ENCODE peak calls at places on chromosome 10, in four cellular contexts. One of them, this sample, is unnamed.

GRCh38 chr10:126519188-126519587 is 130.9 kb upstream of the ADAM12 start:
- DNase-seq in cardiac muscle cell: peak
- DNase-seq in GM23338: no peak
- DNase-seq in transverse colon: no peak
- DNase-seq in this sample: no peak

GRCh38 chr10:44567471-44567870 is 182.6 kb upstream of the CXCL12 start:
- DNase-seq in cardiac muscle cell: peak
- DNase-seq in GM23338: no peak
- DNase-seq in transverse colon: no peak
- DNase-seq in this sample: no peak

GRCh38 chr10:109282510-109282909 is 640.8 kb downstream of the XPNPEP1 start:
- DNase-seq in cardiac muscle cell: no peak
- DNase-seq in GM23338: no peak
- DNase-seq in transverse colon: no peak
- DNase-seq in this sample: no peak

GRCh38 chr10:101244321-101245050 is 15.2 kb upstream of the LBX1 start:
- DNase-seq in cardiac muscle cell: peak
- DNase-seq in GM23338: no peak
- DNase-seq in transverse colon: no peak
- DNase-seq in this sample: no peak

GRCh38 chr10:56142092-56142728 is 218.8 kb downstream of the ZWINT start:
- DNase-seq in cardiac muscle cell: no peak
- DNase-seq in GM23338: no peak
- DNase-seq in transverse colon: no peak
- DNase-seq in this sample: no peak

GRCh38 chr10:119313645-119314044 is 106.3 kb downstream of the GRK5 start:
- DNase-seq in cardiac muscle cell: no peak
- DNase-seq in GM23338: no peak
- DNase-seq in transverse colon: peak
- DNase-seq in this sample: no peak

GRCh38 chr10:46539596-46540411 is 16.7 kb downstream of the GPRIN2 start:
- DNase-seq in cardiac muscle cell: peak
- DNase-seq in GM23338: no peak
- DNase-seq in transverse colon: peak
- DNase-seq in this sample: no peak

GRCh38 chr10:126705131-126705530 is 34.6 kb upstream of the C10orf90 start:
- DNase-seq in cardiac muscle cell: no peak
- DNase-seq in GM23338: no peak
- DNase-seq in transverse colon: no peak
- DNase-seq in this sample: no peak

GRCh38 chr10:21495002-21495685 is 30.3 kb downstream of the SKIDA1 start:
- DNase-seq in cardiac muscle cell: no peak
- DNase-seq in GM23338: no peak
- DNase-seq in transverse colon: no peak
- DNase-seq in this sample: no peak

GRCh38 chr10:47340613-47341170 is 7.5 kb upstream of the RBP3 start:
- DNase-seq in cardiac muscle cell: peak
- DNase-seq in GM23338: peak
- DNase-seq in transverse colon: peak
- DNase-seq in this sample: no peak

GRCh38 chr10:132120200-132120599 is 54.5 kb downstream of the JAKMIP3 start:
- DNase-seq in cardiac muscle cell: no peak
- DNase-seq in GM23338: no peak
- DNase-seq in transverse colon: no peak
- DNase-seq in this sample: no peak

GRCh38 chr10:102262744-102263370 is 17.5 kb downstream of the GBF1 start:
- DNase-seq in cardiac muscle cell: peak
- DNase-seq in GM23338: no peak
- DNase-seq in transverse colon: no peak
- DNase-seq in this sample: no peak

GRCh38 chr10:34998940-34999339 is 91.2 kb downstream of the CUL2 start:
- DNase-seq in cardiac muscle cell: no peak
- DNase-seq in GM23338: no peak
- DNase-seq in transverse colon: no peak
- DNase-seq in this sample: no peak

GRCh38 chr10:113360870-113361269 is 192.0 kb upstream of the HABP2 start:
- DNase-seq in cardiac muscle cell: no peak
- DNase-seq in GM23338: no peak
- DNase-seq in transverse colon: no peak
- DNase-seq in this sample: no peak

GRCh38 chr10:31645786-31646185 is 282.8 kb downstream of the ARHGAP12 start:
- DNase-seq in cardiac muscle cell: no peak
- DNase-seq in GM23338: no peak
- DNase-seq in transverse colon: no peak
- DNase-seq in this sample: no peak

GRCh38 chr10:76492026-76492425 is 1060.6 kb downstream of the LRMDA start:
- DNase-seq in cardiac muscle cell: peak
- DNase-seq in GM23338: no peak
- DNase-seq in transverse colon: no peak
- DNase-seq in this sample: peak

GRCh38 chr10:118781536-118781935 is 26.8 kb upstream of the CACUL1 start:
- DNase-seq in cardiac muscle cell: no peak
- DNase-seq in GM23338: no peak
- DNase-seq in transverse colon: no peak
- DNase-seq in this sample: no peak

GRCh38 chr10:90226526-90226925 is 525.1 kb downstream of the KIF20B start:
- DNase-seq in cardiac muscle cell: no peak
- DNase-seq in GM23338: no peak
- DNase-seq in transverse colon: no peak
- DNase-seq in this sample: no peak

GRCh38 chr10:75407296-75407715 is 5.7 kb upstream of the ZNF503 start:
- DNase-seq in cardiac muscle cell: no peak
- DNase-seq in GM23338: peak
- DNase-seq in transverse colon: no peak
- DNase-seq in this sample: no peak

GRCh38 chr10:119327096-119327745 is 119.8 kb downstream of the GRK5 start:
- DNase-seq in cardiac muscle cell: no peak
- DNase-seq in GM23338: no peak
- DNase-seq in transverse colon: no peak
- DNase-seq in this sample: no peak

GRCh38 chr10:95976295-95977229 is 66.8 kb upstream of the CCNJ start:
- DNase-seq in cardiac muscle cell: no peak
- DNase-seq in GM23338: no peak
- DNase-seq in transverse colon: no peak
- DNase-seq in this sample: no peak
- H3K27ac ChIP-seq in cardiac muscle cell: no peak
- H3K27ac ChIP-seq in GM23338: no peak
- H3K27ac ChIP-seq in transverse colon: no peak
- H3K27ac ChIP-seq in this sample: no peak

GRCh38 chr10:32890444-32890843 is 67.6 kb downstream of the ITGB1 start:
- DNase-seq in cardiac muscle cell: no peak
- DNase-seq in GM23338: no peak
- DNase-seq in transverse colon: no peak
- DNase-seq in this sample: no peak
- H3K27ac ChIP-seq in cardiac muscle cell: no peak
- H3K27ac ChIP-seq in GM23338: no peak
- H3K27ac ChIP-seq in transverse colon: no peak
- H3K27ac ChIP-seq in this sample: no peak

DNA sequence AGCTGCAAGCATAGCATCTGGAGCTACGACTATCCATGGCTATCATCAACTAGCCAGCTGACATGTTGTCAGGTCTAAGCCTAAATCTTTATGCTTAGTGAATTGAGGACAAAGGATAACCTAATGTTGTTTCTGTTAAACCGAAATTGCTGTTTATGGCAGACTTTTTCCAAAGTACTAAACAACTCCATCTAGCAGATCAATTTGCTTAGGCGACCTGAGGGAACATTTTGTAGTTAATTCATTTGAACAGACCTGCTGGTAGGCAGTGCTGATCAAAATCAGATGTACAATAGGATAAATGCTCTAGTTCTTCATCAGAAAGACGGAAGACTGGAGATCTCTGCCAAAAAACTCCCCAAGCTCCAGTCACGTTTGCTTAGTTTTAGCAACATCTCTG is 301.5 kb upstream of the NRP1 start:
- DNase-seq in cardiac muscle cell: no peak
- DNase-seq in GM23338: no peak
- DNase-seq in transverse colon: no peak
- DNase-seq in this sample: no peak
- H3K27ac ChIP-seq in cardiac muscle cell: no peak
- H3K27ac ChIP-seq in GM23338: no peak
- H3K27ac ChIP-seq in transverse colon: no peak
- H3K27ac ChIP-seq in this sample: no peak

DNA sequence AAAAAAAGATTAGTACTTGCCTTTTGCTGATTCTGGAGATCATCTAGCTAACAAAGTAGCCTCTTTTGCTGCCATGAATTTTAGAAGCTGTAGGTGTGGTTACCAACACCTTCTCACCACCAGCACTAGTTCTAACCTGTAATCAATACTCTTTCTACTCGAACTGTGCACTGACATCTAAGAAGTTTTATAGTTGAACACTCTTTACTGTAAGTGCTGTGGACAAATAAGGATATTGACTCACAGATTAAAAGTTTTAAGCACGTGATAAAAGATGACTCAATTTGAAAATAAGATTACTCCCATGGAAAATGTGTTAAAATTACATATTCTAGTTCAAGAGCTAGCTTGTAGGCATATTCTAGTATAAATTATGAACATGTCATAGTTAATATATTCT is 89.9 kb downstream of the REEP3 start:
- DNase-seq in cardiac muscle cell: peak
- DNase-seq in GM23338: no peak
- DNase-seq in transverse colon: no peak
- DNase-seq in this sample: no peak
- H3K27ac ChIP-seq in cardiac muscle cell: no peak
- H3K27ac ChIP-seq in GM23338: no peak
- H3K27ac ChIP-seq in transverse colon: no peak
- H3K27ac ChIP-seq in this sample: peak

DNA sequence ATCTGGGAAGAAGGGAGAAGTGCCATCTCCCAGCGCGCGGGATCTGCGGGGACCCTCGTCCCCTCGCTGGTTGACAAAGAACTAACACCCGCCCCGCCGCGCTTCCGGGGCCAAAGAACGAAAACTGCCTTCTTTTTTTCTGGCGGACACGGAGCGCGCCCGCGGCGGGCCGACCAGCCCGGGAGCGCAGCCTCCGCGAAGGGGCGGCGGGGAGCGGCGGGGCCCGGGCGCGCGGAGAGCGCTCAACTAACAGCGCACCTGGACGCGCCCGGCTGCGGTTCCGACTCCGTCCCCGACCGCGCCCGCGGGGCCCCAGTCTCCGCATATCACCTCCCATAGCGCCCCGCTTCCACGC is 380 bp downstream of the PDLIM1 start:
- DNase-seq in cardiac muscle cell: no peak
- DNase-seq in GM23338: peak
- DNase-seq in transverse colon: no peak
- DNase-seq in this sample: no peak
- H3K27ac ChIP-seq in cardiac muscle cell: peak
- H3K27ac ChIP-seq in GM23338: no peak
- H3K27ac ChIP-seq in transverse colon: peak
- H3K27ac ChIP-seq in this sample: peak

GRCh38 chr10:129972145-129972965 is 8.3 kb upstream of the EBF3 start:
- DNase-seq in cardiac muscle cell: no peak
- DNase-seq in GM23338: peak
- DNase-seq in transverse colon: no peak
- DNase-seq in this sample: no peak
- H3K27ac ChIP-seq in cardiac muscle cell: no peak
- H3K27ac ChIP-seq in GM23338: no peak
- H3K27ac ChIP-seq in transverse colon: no peak
- H3K27ac ChIP-seq in this sample: no peak

GRCh38 chr10:79264942-79265341 is 82.3 kb upstream of the PPIF start:
- DNase-seq in cardiac muscle cell: no peak
- DNase-seq in GM23338: no peak
- DNase-seq in transverse colon: no peak
- DNase-seq in this sample: peak
- H3K27ac ChIP-seq in cardiac muscle cell: no peak
- H3K27ac ChIP-seq in GM23338: no peak
- H3K27ac ChIP-seq in transverse colon: no peak
- H3K27ac ChIP-seq in this sample: peak

DNA sequence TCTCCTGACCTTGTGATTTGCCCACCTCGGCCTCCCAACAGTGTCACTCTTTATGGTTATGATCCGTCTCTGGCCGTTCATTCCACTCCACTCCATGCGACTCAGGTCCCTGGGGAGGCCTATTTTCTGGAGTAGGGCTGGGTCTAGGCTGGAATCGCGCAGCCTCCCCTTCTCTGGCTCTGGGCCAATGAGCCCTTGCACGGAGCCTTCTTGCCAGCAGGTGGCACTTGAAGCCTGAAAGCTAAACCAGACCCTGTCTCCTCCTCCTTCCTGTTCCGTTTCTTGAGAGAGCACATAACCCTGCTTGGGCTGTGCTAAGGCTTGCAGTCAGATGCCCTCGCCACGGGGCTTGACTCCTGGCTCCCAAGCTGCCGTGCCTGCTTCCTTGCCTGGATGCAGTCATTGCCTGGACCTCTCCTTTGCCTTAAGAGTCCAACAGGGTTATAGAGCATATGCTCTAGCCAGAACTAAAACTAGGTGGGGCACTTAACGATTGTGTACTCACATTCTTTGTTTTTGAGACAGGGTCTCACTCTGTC is 9.6 kb upstream of the DNAJB12 start:
- DNase-seq in cardiac muscle cell: peak
- DNase-seq in GM23338: peak
- DNase-seq in transverse colon: peak
- DNase-seq in this sample: peak
- H3K27ac ChIP-seq in cardiac muscle cell: peak
- H3K27ac ChIP-seq in GM23338: peak
- H3K27ac ChIP-seq in transverse colon: no peak
- H3K27ac ChIP-seq in this sample: peak

GRCh38 chr10:8066797-8067196 is 12.3 kb downstream of the GATA3 start:
- DNase-seq in cardiac muscle cell: no peak
- DNase-seq in GM23338: no peak
- DNase-seq in transverse colon: no peak
- DNase-seq in this sample: no peak
- H3K27ac ChIP-seq in cardiac muscle cell: no peak
- H3K27ac ChIP-seq in GM23338: no peak
- H3K27ac ChIP-seq in transverse colon: no peak
- H3K27ac ChIP-seq in this sample: no peak

DNA sequence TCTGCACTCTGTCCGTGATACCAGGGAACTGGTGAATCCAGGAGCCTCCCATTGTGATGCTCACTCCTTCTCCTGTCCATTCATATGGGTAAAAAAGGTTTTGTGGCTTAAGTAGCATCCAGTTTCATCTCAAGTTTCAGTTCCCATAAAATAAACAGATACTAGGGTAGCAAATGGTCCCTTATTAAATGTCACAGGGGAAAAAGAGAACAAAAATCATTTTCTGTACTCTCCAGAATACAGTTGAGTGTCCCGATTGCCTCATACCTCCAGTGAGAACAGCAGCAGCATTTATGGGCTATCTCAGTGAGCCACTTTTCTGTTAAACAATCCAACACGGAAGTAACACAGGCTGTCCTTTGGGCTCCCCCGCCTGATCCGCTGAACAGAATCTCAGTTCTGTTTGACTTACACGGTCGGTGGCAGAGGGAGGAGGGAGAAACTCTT is 179.6 kb downstream of the CELF2 start:
- DNase-seq in cardiac muscle cell: peak
- DNase-seq in GM23338: peak
- DNase-seq in transverse colon: peak
- DNase-seq in this sample: no peak
- H3K27ac ChIP-seq in cardiac muscle cell: no peak
- H3K27ac ChIP-seq in GM23338: peak
- H3K27ac ChIP-seq in transverse colon: no peak
- H3K27ac ChIP-seq in this sample: no peak